ENCODE peak calls at places on chromosomes 6 and 20, in seven cellular contexts. Q is uterus, C is erythroblast, M is A549, V is IMR-90, S is GM12892, F is tibial nerve. G is an unnamed sample.

GRCh38 chr6:109979033-109979921 is 1.2 kb downstream of the GPR6 start:
- DNase-seq in C (no peak), V (no peak), S (no peak), Q (no peak), M (no peak), F (no peak), G (no peak)

GRCh38 chr6:163897030-163897429 is 482.5 kb downstream of the QKI start:
- DNase-seq in F (peak), V (peak), M (no peak), C (no peak), Q (peak), S (no peak), G (no peak)

GRCh38 chr20:51837436-51837835 is 35.1 kb upstream of the SALL4 start:
- DNase-seq in F (no peak), C (no peak), M (no peak), V (no peak), Q (no peak), S (no peak), G (no peak)

GRCh38 chr6:8707956-8708772 is 272.8 kb upstream of the SLC35B3 start:
- DNase-seq in V (no peak), F (no peak), M (peak), S (no peak), Q (no peak), C (no peak), G (peak)

GRCh38 chr6:147448775-147449174 is 59.7 kb upstream of the SAMD5 start:
- DNase-seq in M (no peak), S (no peak), Q (no peak), F (no peak), C (no peak), V (no peak), G (no peak)

GRCh38 chr6:36769161-36769675 is 70.0 kb downstream of the CPNE5 start:
- DNase-seq in Q (no peak), M (no peak), S (no peak), V (peak), C (no peak), F (no peak), G (no peak)

GRCh38 chr6:146028250-146028789 is 542 bp upstream of the GRM1 start:
- DNase-seq in S (no peak), M (peak), C (peak), F (peak), Q (no peak), V (peak), G (no peak)

GRCh38 chr6:75287424-75287823 is 2.8 kb upstream of the TMEM30A start:
- DNase-seq in Q (no peak), C (no peak), S (no peak), F (no peak), V (no peak), M (no peak), G (no peak)

GRCh38 chr6:4078830-4079471 is at the start of gene FAM217A:
- DNase-seq in Q (no peak), M (no peak), V (no peak), C (no peak), S (no peak), F (no peak), G (no peak)

GRCh38 chr6:132813173-132813856 is 1.1 kb upstream of the RPS12 start:
- DNase-seq in V (no peak), M (peak), S (no peak), Q (peak), C (peak), F (peak), G (no peak)

GRCh38 chr6:144327081-144327480 is 41.9 kb downstream of the UTRN start:
- DNase-seq in S (no peak), C (no peak), V (no peak), Q (peak), M (no peak), F (no peak), G (peak)

GRCh38 chr6:16712250-16712930 is 48.9 kb downstream of the ATXN1 start:
- DNase-seq in F (no peak), Q (no peak), M (no peak), V (no peak), C (peak), S (no peak), G (no peak)

GRCh38 chr20:48584391-48585249 is 243.2 kb downstream of the PREX1 start:
- DNase-seq in C (no peak), F (no peak), Q (no peak), M (no peak), V (no peak), S (no peak), G (no peak)

GRCh38 chr6:35427435-35427834 is 24.7 kb upstream of the FANCE start:
- DNase-seq in S (no peak), C (no peak), V (no peak), M (no peak), F (no peak), Q (no peak), G (no peak)

GRCh38 chr6:113782641-113783040 is 74.5 kb upstream of the MARCKS start:
- DNase-seq in F (no peak), C (no peak), V (no peak), Q (no peak), M (peak), S (no peak), G (no peak)

GRCh38 chr6:123091091-123091895 is 95.3 kb downstream of the CLVS2 start:
- DNase-seq in C (no peak), F (no peak), Q (peak), M (peak), S (no peak), V (no peak), G (no peak)

GRCh38 chr6:25369450-25370086 is 90.4 kb downstream of the CARMIL1 start:
- DNase-seq in C (no peak), F (no peak), Q (no peak), S (no peak), M (no peak), V (no peak), G (peak)

GRCh38 chr6:111061493-111061892 is 25.8 kb upstream of the SLC16A10 start:
- DNase-seq in V (peak), F (no peak), Q (no peak), M (no peak), S (no peak), C (no peak), G (no peak)

GRCh38 chr6:114101255-114101654 is 130.3 kb upstream of the HDAC2 start:
- DNase-seq in S (no peak), F (no peak), V (no peak), M (no peak), C (no peak), Q (no peak), G (no peak)

GRCh38 chr6:85044336-85044735 is 279.9 kb upstream of the TBX18 start:
- DNase-seq in C (no peak), Q (no peak), M (no peak), S (no peak), V (no peak), F (no peak), G (no peak)

GRCh38 chr6:155254139-155254538 is 9.7 kb upstream of the CLDN20 start:
- DNase-seq in S (no peak), Q (no peak), V (no peak), C (no peak), M (no peak), F (no peak), G (no peak)

GRCh38 chr20:24618739-24619138 is 149.3 kb downstream of the SYNDIG1 start:
- DNase-seq in S (no peak), M (no peak), Q (no peak), V (no peak), C (no peak), F (no peak), G (no peak)

GRCh38 chr6:30748851-30749540 is 4.6 kb upstream of the IER3 start:
- DNase-seq in M (peak), S (no peak), V (peak), Q (no peak), F (no peak), C (no peak), G (peak)

GRCh38 chr6:44439270-44440045 is 52.0 kb downstream of the CDC5L start:
- DNase-seq in C (no peak), V (peak), S (no peak), M (no peak), Q (no peak), F (no peak), G (no peak)

GRCh38 chr6:165799736-165800135 is 136.7 kb upstream of the PDE10A start:
- DNase-seq in C (no peak), S (no peak), F (no peak), Q (peak), M (no peak), V (no peak), G (no peak)

GRCh38 chr6:28907394-28907793 is 16.4 kb downstream of the TRIM27 start:
- DNase-seq in V (peak), Q (no peak), M (no peak), S (no peak), F (no peak), C (no peak), G (no peak)

GRCh38 chr6:142903806-142904205 is 41.2 kb downstream of the HIVEP2 start:
- DNase-seq in V (peak), C (no peak), M (no peak), S (no peak), F (no peak), Q (no peak), G (no peak)

GRCh38 chr20:64079273-64080012 is at the start of gene RGS19:
- DNase-seq in M (peak), S (peak), V (peak), Q (no peak), C (peak), F (peak), G (peak)

GRCh38 chr6:24982231-24982630 is 46.5 kb upstream of the RIPOR2 start:
- DNase-seq in Q (no peak), S (no peak), C (no peak), V (peak), M (no peak), F (no peak), G (no peak)

GRCh38 chr6:163195721-163196691 is 218.5 kb upstream of the QKI start:
- DNase-seq in Q (no peak), V (no peak), F (no peak), S (no peak), C (no peak), M (no peak), G (no peak)

GRCh38 chr6:3325210-3325609 is 66.5 kb downstream of the PSMG4 start:
- DNase-seq in S (no peak), M (no peak), V (peak), C (no peak), F (peak), Q (peak), G (no peak)

DNA sequence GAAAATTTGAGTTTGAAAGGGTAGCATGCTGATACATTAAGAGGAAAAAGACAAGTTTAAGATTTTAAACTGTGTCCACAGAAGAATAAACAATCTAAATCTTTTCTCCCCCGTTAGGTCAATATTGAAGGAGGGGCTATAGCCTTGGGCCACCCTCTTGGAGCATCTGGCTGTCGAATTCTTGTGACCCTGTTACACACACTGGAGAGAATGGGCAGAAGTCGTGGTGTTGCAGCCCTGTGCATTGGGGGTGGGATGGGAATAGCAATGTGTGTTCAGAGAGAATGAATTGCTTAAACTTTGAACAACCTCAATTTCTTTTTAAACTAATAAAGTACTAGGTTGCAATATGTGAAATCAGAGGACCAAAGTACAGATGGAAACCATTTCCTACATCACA is 10.9 kb downstream of the TCP1 start:
- DNase-seq in V (no peak), Q (no peak), C (no peak), M (no peak), F (no peak), S (no peak), G (no peak)
- TF ChIP-seq POLR2A in V (no peak), Q (no peak), C (no peak), M (no peak), F (no peak), S (no peak), G (no peak)

GRCh38 chr6:73375216-73375615 is 5.5 kb upstream of the OOEP start:
- DNase-seq in M (peak), V (no peak), C (no peak), Q (no peak), S (no peak), F (no peak), G (no peak)
- TF ChIP-seq POLR2A in M (no peak), V (no peak), C (no peak), Q (no peak), S (no peak), F (no peak), G (no peak)

GRCh38 chr6:12012566-12013367 is 655 bp downstream of the HIVEP1 start:
- DNase-seq in M (peak), C (peak), F (peak), V (peak), Q (peak), S (peak), G (peak)
- TF ChIP-seq POLR2A in M (no peak), C (no peak), F (no peak), V (peak), Q (no peak), S (peak), G (peak)

GRCh38 chr20:13271098-13271497 is 50.0 kb downstream of the ISM1 start:
- DNase-seq in V (no peak), F (no peak), M (no peak), S (no peak), C (no peak), Q (no peak), G (no peak)

GRCh38 chr20:13267231-13267630 is 46.2 kb downstream of the ISM1 start:
- DNase-seq in C (no peak), F (no peak), S (no peak), M (no peak), V (no peak), Q (no peak), G (no peak)

GRCh38 chr20:13271977-13272975 is 51.2 kb downstream of the ISM1 start:
- DNase-seq in Q (no peak), M (no peak), F (peak), C (no peak), V (no peak), S (no peak), G (no peak)

GRCh38 chr20:13268943-13269342 is 47.9 kb downstream of the ISM1 start:
- DNase-seq in F (no peak), C (no peak), Q (no peak), S (no peak), M (no peak), V (no peak), G (no peak)

GRCh38 chr20:13270211-13270610 is 49.1 kb downstream of the ISM1 start:
- DNase-seq in F (no peak), V (no peak), Q (no peak), M (no peak), C (no peak), S (no peak), G (no peak)
- TF ChIP-seq POLR2A in F (no peak), V (no peak), Q (no peak), M (no peak), C (no peak), S (no peak), G (no peak)

GRCh38 chr20:17969884-17970409 is 1.1 kb downstream of the MGME1 start:
- DNase-seq in F (peak), V (peak), S (peak), M (no peak), Q (no peak), C (peak), G (no peak)
- TF ChIP-seq POLR2A in F (no peak), V (no peak), S (peak), M (no peak), Q (no peak), C (no peak), G (no peak)

GRCh38 chr20:22680031-22680740 is 95.8 kb upstream of the FOXA2 start:
- DNase-seq in M (no peak), Q (no peak), V (no peak), F (no peak), C (no peak), S (no peak), G (no peak)
- TF ChIP-seq POLR2A in M (no peak), Q (no peak), V (no peak), F (no peak), C (no peak), S (no peak), G (no peak)

GRCh38 chr6:11428351-11428750 is 109.2 kb upstream of the TMEM170B start:
- DNase-seq in F (no peak), C (no peak), S (no peak), M (no peak), V (no peak), Q (no peak), G (no peak)
- TF ChIP-seq POLR2A in F (no peak), C (no peak), S (no peak), M (no peak), V (no peak), Q (no peak), G (no peak)

G was measured in breast epithelium.